ENCODE peak calls at places on chromosomes 5 and 9, in eight cellular contexts. Y is HCT116, M is SK-N-SH, Q is Peyer's patch, B is fibroblast of the aortic adventitia, Z is sigmoid colon, G is stomach, X is mammary epithelial cell. P is an unnamed sample.

GRCh38 chr5:77561965-77562364 is 69.8 kb upstream of the WDR41 start:
- DNase-seq in Y (no peak), M (no peak), Q (no peak), B (no peak), Z (no peak), G (no peak), X (no peak), P (no peak)

GRCh38 chr5:37490931-37491330 is 111.8 kb downstream of the WDR70 start:
- DNase-seq in Y (no peak), M (no peak), Q (no peak), B (no peak), Z (no peak), G (no peak), X (no peak), P (no peak)

GRCh38 chr9:93268551-93269314 is 84.8 kb downstream of the WNK2 start:
- DNase-seq in Y (no peak), M (peak), Q (peak), B (no peak), Z (peak), G (peak), X (no peak), P (no peak)

GRCh38 chr9:94084314-94084713 is at the start of gene PTPDC1:
- DNase-seq in Y (peak), M (peak), Q (no peak), B (peak), Z (no peak), G (no peak), X (peak), P (peak)

GRCh38 chr9:98906273-98907040 is 37.2 kb upstream of the COL15A1 start:
- DNase-seq in Y (no peak), M (no peak), Q (no peak), B (peak), Z (no peak), G (no peak), X (no peak), P (peak)

GRCh38 chr9:134215709-134216448 is 51.5 kb upstream of the RNU6ATAC start:
- DNase-seq in Y (no peak), M (peak), Q (no peak), B (no peak), Z (no peak), G (peak), X (no peak), P (peak)

GRCh38 chr5:148780711-148781110 is 45.7 kb upstream of the ADRB2 start:
- DNase-seq in Y (no peak), M (no peak), Q (no peak), B (no peak), Z (no peak), G (no peak), X (no peak), P (no peak)

GRCh38 chr5:125928663-125929062 is 494.5 kb upstream of the GRAMD2B start:
- DNase-seq in Y (no peak), M (no peak), Q (no peak), B (peak), Z (no peak), G (no peak), X (no peak), P (no peak)

GRCh38 chr5:77028631-77029375 is 1.4 kb upstream of the AGGF1 start:
- DNase-seq in Y (no peak), M (no peak), Q (no peak), B (no peak), Z (no peak), G (no peak), X (no peak), P (no peak)

GRCh38 chr9:3675964-3676363 is 150.2 kb upstream of the RFX3 start:
- DNase-seq in Y (no peak), M (peak), Q (no peak), B (no peak), Z (no peak), G (no peak), X (no peak), P (no peak)

GRCh38 chr9:71608021-71608420 is 160.3 kb downstream of the CEMIP2 start:
- DNase-seq in Y (no peak), M (no peak), Q (no peak), B (peak), Z (no peak), G (no peak), X (no peak), P (no peak)

DNA sequence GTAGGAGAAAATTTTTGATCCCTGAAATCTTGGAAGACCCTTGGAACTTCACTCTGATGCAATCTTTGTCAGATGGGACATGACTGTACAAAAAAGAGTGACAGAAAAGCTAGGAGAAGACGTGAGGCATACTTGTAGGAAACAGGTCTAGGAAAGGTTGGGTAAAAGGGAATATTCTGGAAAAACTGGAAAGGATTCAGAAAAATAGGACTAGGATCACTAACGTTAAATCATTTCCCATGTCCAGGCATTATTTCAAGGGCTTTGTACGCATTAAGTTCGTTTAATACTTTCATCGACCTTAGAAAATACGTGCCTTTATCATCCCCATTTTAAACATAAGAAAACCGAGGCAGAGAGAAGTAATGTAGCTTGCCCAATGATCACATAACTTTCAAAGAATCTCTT is 2.9 kb downstream of the ALDH1A1 start:
- DNase-seq in Y (no peak), M (no peak), Q (no peak), B (no peak), Z (no peak), G (no peak), X (no peak), P (no peak)
- H3K4me3 ChIP-seq in Y (no peak), M (no peak), Q (peak), B (no peak), Z (peak), G (peak), X (no peak), P (peak)

GRCh38 chr5:72531496-72532190 is 24.4 kb upstream of the ZNF366 start:
- DNase-seq in Y (no peak), M (no peak), Q (no peak), B (peak), Z (no peak), G (no peak), X (no peak), P (peak)

GRCh38 chr5:72525816-72526215 is 18.6 kb upstream of the ZNF366 start:
- DNase-seq in Y (no peak), M (no peak), Q (no peak), B (peak), Z (no peak), G (no peak), X (peak), P (peak)

GRCh38 chr5:72523960-72524582 is 16.9 kb upstream of the ZNF366 start:
- DNase-seq in Y (peak), M (no peak), Q (no peak), B (peak), Z (no peak), G (no peak), X (peak), P (peak)

DNA sequence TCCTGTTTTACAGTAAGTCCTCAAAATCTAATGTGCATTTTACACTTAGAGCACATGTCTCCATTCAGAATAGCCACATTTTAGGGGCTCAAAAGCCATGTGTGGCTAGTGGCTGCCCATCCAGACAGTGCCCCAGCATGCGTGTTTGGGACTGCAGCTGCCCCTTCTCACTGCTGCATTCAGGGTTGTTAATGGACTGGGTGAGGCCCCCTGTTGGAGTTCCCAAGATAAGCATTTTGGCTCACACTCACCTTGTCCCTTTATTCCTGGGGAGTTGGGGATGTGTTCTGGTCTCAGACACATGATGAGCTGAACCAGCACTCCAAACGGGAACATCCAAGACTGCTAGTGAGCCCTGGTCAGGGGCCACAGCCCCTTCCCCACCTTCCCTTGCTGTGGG is 22.2 kb upstream of the ZNF366 start:
- DNase-seq in Y (no peak), M (no peak), Q (no peak), B (no peak), Z (no peak), G (no peak), X (no peak), P (no peak)
- TF ChIP-seq CTCF in Y (no peak), M (no peak), Q (no peak), B (no peak), Z (no peak), G (no peak), X (no peak), P (no peak)

GRCh38 chr5:18653216-18653752 is 1019.0 kb downstream of the TAF11L14 start:
- DNase-seq in Y (no peak), M (no peak), Q (no peak), B (no peak), Z (no peak), G (peak), X (no peak), P (no peak)
- H3K4me3 ChIP-seq in Y (no peak), M (no peak), Q (no peak), B (no peak), Z (no peak), G (no peak), X (no peak), P (no peak)

GRCh38 chr5:91928751-91929521 is 545.8 kb upstream of the ARRDC3 start:
- DNase-seq in Y (peak), M (peak), Q (no peak), B (peak), Z (no peak), G (no peak), X (no peak), P (peak)
- TF ChIP-seq CTCF in Y (peak), M (peak), Q (no peak), B (peak), Z (peak), G (no peak), X (peak), P (peak)